ENCODE peak calls at places on chromosome 20, in five cellular contexts. U, F, R, X and K are unnamed samples.

GRCh38 chr20:24118096-24118780 is 129.7 kb upstream of the GGTLC1 start:
- DNase-seq in U (no peak), F (no peak), R (no peak), X (no peak), K (no peak)

GRCh38 chr20:57582432-57583288 is 21.8 kb downstream of the PCK1 start:
- DNase-seq in U (peak), F (peak), R (no peak), X (peak), K (no peak)

GRCh38 chr20:58755062-58755697 is 62.6 kb downstream of the NPEPL1 start:
- DNase-seq in U (peak), F (no peak), R (no peak), X (no peak), K (no peak)

GRCh38 chr20:56393133-56393472 is 658 bp downstream of the CSTF1 start:
- DNase-seq in U (no peak), F (no peak), R (peak), X (no peak), K (no peak)

GRCh38 chr20:29497261-29497671 is 1760.2 kb upstream of the DEFB115 start:
- DNase-seq in U (no peak), F (no peak), R (no peak), X (no peak), K (peak)

GRCh38 chr20:35611482-35611881 is 4.1 kb upstream of the SPAG4 start:
- DNase-seq in U (no peak), F (no peak), R (no peak), X (no peak), K (no peak)

GRCh38 chr20:46311039-46311650 is 2.8 kb upstream of the CDH22 start:
- DNase-seq in U (no peak), F (no peak), R (peak), X (no peak), K (no peak)

GRCh38 chr20:13017883-13018535 is 9.2 kb downstream of the SPTLC3 start:
- DNase-seq in U (no peak), F (no peak), R (no peak), X (no peak), K (no peak)

GRCh38 chr20:36454664-36455427 is 86.5 kb upstream of the MYL9 start:
- DNase-seq in U (peak), F (peak), R (no peak), X (peak), K (no peak)

DNA sequence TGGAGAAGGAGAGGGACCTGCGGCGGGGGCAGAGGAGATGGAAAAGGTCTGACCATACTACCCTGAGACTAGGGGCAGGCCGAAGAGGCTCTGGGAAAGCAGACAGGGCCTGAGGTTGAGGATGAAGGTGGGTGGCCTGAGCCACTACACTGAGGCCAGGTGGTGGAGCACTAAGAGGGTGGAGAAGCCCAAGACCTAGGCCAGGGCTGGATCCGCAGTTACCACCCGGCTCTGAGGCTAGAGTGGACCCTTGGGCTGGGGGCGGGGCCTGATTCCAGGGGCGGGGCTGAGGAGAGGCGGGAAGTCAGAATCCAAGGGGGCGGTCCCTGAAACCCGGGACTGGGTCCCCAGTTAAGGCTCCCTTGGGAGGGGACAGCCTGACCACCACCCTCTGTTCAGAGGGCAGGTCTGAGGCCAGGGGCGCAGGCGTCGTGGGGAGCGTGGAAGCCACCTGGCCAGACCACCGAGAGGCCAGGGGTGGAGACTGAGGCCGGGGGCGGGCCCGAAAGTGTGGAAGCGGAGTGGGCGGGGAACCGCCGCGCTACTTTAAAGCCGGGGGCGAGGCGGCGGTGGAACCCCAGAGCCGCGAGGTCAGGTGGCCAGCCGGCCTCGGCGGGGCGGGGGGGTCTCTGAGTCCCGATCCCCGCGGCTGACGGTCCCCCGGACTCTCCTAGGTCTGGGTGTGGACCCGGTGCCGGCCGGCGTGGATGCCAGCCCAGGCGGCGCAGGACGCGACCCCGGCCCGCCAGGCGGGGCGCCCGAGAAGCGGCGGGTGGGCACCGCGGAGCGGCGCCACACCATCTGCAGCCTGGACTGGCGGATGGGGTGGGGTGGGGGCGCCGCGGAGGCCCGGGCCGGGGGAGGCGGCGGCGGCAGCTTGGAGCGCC is 8.3 kb downstream of the CCM2L start:
- DNase-seq in U (peak), F (peak), R (peak), X (peak), K (peak)
- H3K4me3 ChIP-seq in U (peak), F (peak), R (peak), X (peak), K (peak)

DNA sequence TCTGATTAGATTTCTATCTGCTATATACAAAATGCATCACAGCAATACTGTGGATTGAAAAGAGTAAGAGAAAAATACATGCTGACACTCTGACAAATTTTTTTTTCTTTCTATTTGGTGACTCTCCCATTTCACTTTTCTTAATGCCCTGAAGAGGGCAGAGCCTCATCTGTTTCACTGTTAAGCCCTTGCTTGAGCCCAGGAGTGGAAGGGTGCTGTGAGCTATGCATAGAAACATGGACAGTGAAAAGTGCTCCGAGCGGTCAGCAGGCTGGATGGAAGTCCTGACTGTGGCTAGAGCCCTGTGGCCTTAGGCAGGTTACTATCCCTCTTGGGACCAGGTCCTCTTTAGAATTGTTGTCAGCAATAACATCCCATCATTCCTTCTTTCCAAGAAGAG is 17.4 kb upstream of the CSE1L start:
- DNase-seq in U (peak), F (peak), R (peak), X (no peak), K (no peak)
- TF ChIP-seq CTCF in U (peak), F (peak), R (peak), X (no peak), K (no peak)

GRCh38 chr20:53574819-53575218 is 18.8 kb downstream of the ZNF217 start:
- DNase-seq in U (no peak), F (no peak), R (peak), X (no peak), K (no peak)
- H3K27ac ChIP-seq in U (no peak), F (peak), R (peak), X (no peak), K (no peak)

DNA sequence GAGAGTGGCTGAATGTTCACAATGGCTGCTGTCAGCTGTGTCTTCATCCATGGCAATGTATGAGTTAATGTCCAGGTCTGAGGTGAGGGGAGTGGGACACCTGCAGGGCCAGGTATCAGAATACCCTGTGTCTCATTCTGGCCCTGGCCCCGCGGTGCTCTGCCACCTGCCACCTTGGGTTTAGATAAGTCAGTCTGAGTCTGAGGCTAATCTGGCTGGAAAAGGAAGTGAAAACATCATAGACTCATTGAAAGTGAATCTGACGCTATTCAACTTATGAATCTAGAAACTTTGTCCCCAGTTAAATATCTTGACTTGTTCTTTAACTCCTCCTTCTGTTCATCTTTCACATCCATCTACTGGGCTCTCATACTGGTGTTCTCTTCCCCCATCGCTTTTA is 267.1 kb upstream of the JAG1 start:
- DNase-seq in U (no peak), F (no peak), R (no peak), X (no peak), K (no peak)
- H3K4me3 ChIP-seq in U (no peak), F (no peak), R (no peak), X (no peak), K (no peak)

GRCh38 chr20:26209171-26209941 is 512.7 kb upstream of the ZNF337 start:
- DNase-seq in U (peak), F (peak), R (peak), X (peak), K (no peak)

GRCh38 chr20:26207237-26207966 is 510.7 kb upstream of the ZNF337 start:
- DNase-seq in U (no peak), F (no peak), R (no peak), X (no peak), K (no peak)

GRCh38 chr20:26205350-26205749 is 508.7 kb upstream of the ZNF337 start:
- DNase-seq in U (no peak), F (no peak), R (no peak), X (no peak), K (no peak)

DNA sequence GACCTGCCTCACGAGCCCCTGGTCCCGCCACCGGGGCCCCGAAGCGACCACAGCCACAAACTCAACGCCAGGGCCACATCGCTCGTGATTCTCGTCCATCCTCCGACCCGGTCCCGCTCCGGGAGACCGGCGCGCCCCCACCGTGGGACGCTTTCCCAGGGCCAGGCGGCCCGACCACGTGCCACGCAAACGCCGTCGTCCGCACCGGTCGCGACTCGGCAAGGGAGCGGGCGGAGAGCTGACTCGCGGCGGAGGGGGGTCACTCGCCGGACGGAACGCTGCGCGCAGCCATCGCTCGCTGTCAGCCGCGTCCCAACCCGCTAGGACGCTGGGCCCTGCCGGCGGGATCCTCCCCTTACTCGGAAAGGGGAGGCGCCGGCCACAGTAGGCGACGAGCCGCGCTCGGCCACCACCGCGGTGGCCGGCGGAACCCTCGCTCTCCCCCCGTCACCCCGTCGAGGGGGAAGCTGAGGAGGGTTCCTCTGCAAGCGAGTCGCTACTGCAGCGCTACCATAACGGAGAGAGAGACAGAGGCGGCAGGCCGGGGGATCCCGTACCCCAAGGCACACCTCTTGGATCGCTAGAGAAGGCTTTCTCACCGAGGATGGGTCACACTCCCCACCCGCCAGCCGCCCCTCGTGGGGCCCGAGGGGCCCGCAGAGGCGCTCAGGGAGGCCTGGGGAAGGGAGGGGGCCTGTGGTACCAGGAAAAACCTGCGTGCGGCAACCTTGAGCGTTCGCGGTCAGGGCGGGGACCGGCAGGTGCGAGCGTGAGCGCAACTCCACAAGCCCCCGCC is 511.8 kb upstream of the ZNF337 start:
- DNase-seq in U (peak), F (peak), R (peak), X (peak), K (no peak)
- TF ChIP-seq CTCF in U (peak), F (no peak), R (no peak), X (no peak), K (no peak)

GRCh38 chr20:64143018-64143801 is 21.0 kb upstream of the MYT1 start:
- DNase-seq in U (no peak), F (no peak), R (no peak), X (no peak), K (no peak)
- H3K27ac ChIP-seq in U (no peak), F (no peak), R (no peak), X (no peak), K (no peak)

GRCh38 chr20:39136145-39136544 is 174.0 kb downstream of the DHX35 start:
- DNase-seq in U (no peak), F (no peak), R (no peak), X (no peak), K (no peak)

GRCh38 chr20:39132093-39132492 is 169.9 kb downstream of the DHX35 start:
- DNase-seq in U (no peak), F (no peak), R (no peak), X (no peak), K (no peak)

GRCh38 chr20:39133205-39133604 is 171.1 kb downstream of the DHX35 start:
- DNase-seq in U (no peak), F (no peak), R (no peak), X (no peak), K (no peak)

GRCh38 chr20:39132511-39132910 is 170.4 kb downstream of the DHX35 start:
- DNase-seq in U (no peak), F (no peak), R (no peak), X (no peak), K (no peak)

DNA sequence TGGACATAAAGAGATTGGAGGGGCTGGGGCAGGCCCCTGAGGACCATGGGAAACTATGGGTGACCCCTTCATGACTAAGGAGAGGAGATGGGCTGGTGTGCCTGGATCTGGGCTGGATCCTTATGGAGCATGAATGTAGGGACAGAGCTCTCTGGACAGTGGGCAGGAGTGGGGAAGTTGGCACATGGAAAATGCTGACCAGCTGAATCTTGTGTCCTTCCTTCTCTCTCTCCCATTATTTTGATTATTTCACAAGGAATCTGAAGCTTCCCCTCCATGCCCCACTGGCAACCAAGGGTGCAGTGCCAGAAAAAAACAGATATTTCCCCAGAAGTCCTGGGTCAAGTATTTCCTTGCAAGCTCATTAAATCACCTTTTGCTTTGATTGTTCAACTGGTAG is 175.2 kb downstream of the DHX35 start:
- DNase-seq in U (no peak), F (no peak), R (no peak), X (no peak), K (no peak)
- H3K4me3 ChIP-seq in U (no peak), F (no peak), R (no peak), X (no peak), K (no peak)

GRCh38 chr20:10925767-10926166 is 252.0 kb upstream of the JAG1 start:
- DNase-seq in U (no peak), F (no peak), R (no peak), X (no peak), K (no peak)
- TF ChIP-seq CTCF in U (no peak), F (no peak), R (no peak), X (no peak), K (no peak)

GRCh38 chr20:5781798-5782750 is 31.9 kb downstream of the SHLD1 start:
- DNase-seq in U (no peak), F (peak), R (no peak), X (peak), K (no peak)

GRCh38 chr20:5784735-5785134 is 34.5 kb downstream of the SHLD1 start:
- DNase-seq in U (no peak), F (no peak), R (no peak), X (no peak), K (no peak)

GRCh38 chr20:5788385-5788895 is 38.2 kb downstream of the SHLD1 start:
- DNase-seq in U (peak), F (peak), R (peak), X (peak), K (peak)

GRCh38 chr20:5786930-5787826 is 37.0 kb downstream of the SHLD1 start:
- DNase-seq in U (no peak), F (peak), R (peak), X (no peak), K (peak)

DNA sequence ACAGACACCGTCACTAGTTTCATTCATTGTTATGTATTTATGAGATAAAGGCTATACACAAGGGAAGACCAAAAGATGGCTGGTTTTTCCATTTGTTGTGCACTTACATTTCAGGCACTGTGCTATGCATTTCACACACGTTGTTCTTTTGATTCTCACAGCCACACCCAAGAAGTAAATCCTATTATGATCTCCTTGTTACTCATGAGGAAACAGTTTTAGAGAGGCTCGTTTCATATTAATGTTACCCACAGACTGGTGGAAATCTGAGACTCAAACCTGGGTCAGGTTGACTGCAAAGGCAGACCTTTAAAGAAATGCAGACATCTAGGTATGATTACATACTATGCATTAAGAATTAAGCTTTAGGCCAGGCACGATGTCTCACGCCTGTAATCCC is 34.9 kb downstream of the SHLD1 start:
- DNase-seq in U (no peak), F (no peak), R (peak), X (no peak), K (no peak)
- H3K27ac ChIP-seq in U (no peak), F (no peak), R (no peak), X (no peak), K (no peak)